ENCODE peak calls at places on chromosomes 13 and 19, in five cellular contexts. W is heart left ventricle, X is pancreas, T is transverse colon, V is right cardiac atrium. L is an unnamed sample.

GRCh38 chr19:4636151-4636717 is 3.1 kb upstream of the TNFAIP8L1 start:
- DNase-seq in W (peak; percentile 65), X (peak; percentile 80), T (peak; percentile 70), V (peak; percentile 92), L (peak; percentile 82)

GRCh38 chr13:108342369-108343289 is 73.1 kb downstream of the TNFSF13B start:
- DNase-seq in W (no peak), X (no peak), T (no peak), V (no peak), L (no peak)

GRCh38 chr13:77516342-77516789 is 19.1 kb upstream of the SCEL start:
- DNase-seq in W (no peak), X (no peak), T (no peak), V (no peak), L (no peak)

GRCh38 chr13:108560092-108560491 is 69.3 kb upstream of the MYO16 start:
- DNase-seq in W (no peak), X (no peak), T (no peak), V (no peak), L (no peak)

GRCh38 chr19:44847144-44848035 is 1.3 kb downstream of the NECTIN2 start:
- DNase-seq in W (peak; percentile 80), X (peak; percentile 84), T (peak; percentile 84), V (peak; percentile 90), L (peak; percentile 48)

GRCh38 chr19:6023936-6024335 is 46.0 kb upstream of the RANBP3 start:
- DNase-seq in W (no peak), X (no peak), T (no peak), V (no peak), L (no peak)

GRCh38 chr13:50340146-50340545 is 324.9 kb downstream of the KCNRG start:
- DNase-seq in W (no peak), X (no peak), T (no peak), V (no peak), L (no peak)

GRCh38 chr13:111388851-111389500 is 68.5 kb downstream of the TEX29 start:
- DNase-seq in W (no peak), X (no peak), T (no peak), V (no peak), L (no peak)

GRCh38 chr13:73691891-73692290 is 442.3 kb downstream of the KLF12 start:
- DNase-seq in W (no peak), X (no peak), T (no peak), V (no peak), L (no peak)

GRCh38 chr19:18223860-18224524 is 2.2 kb downstream of the PDE4C start:
- DNase-seq in W (peak; percentile 64), X (peak; percentile 66), T (peak; percentile 49), V (peak; percentile 84), L (peak; percentile 43)

GRCh38 chr19:12647490-12648071 is 19.0 kb downstream of the MAN2B1 start:
- DNase-seq in W (peak; percentile 77), X (peak; percentile 92), T (peak; percentile 83), V (peak; percentile 89), L (no peak)

GRCh38 chr19:49746206-49746958 is 16.7 kb downstream of the TSKS start:
- DNase-seq in W (peak; percentile 69), X (peak; percentile 38), T (peak; percentile 41), V (peak; percentile 88), L (peak; percentile 26)

GRCh38 chr13:33140161-33140560 is 123.9 kb downstream of the KL start:
- DNase-seq in W (no peak), X (no peak), T (no peak), V (no peak), L (peak; percentile 89)

GRCh38 chr13:32454886-32455593 is 27.1 kb upstream of the N4BP2L1 start:
- DNase-seq in W (no peak), X (no peak), T (no peak), V (no peak), L (no peak)

GRCh38 chr13:105665284-105665683 is 870.2 kb downstream of the EFNB2 start:
- DNase-seq in W (no peak), X (no peak), T (no peak), V (no peak), L (no peak)

GRCh38 chr13:39020853-39021462 is 16.9 kb downstream of the PROSER1 start:
- DNase-seq in W (no peak), X (no peak), T (no peak), V (no peak), L (no peak)

GRCh38 chr13:97986841-97987240 is 33.4 kb downstream of the IPO5 start:
- DNase-seq in W (no peak), X (no peak), T (no peak), V (no peak), L (no peak)

GRCh38 chr19:8814176-8814575 is 17.9 kb downstream of the ZNF558 start:
- DNase-seq in W (no peak), X (no peak), T (no peak), V (no peak), L (no peak)

GRCh38 chr19:30385666-30386065 is 13.5 kb downstream of the ZNF536 start:
- DNase-seq in W (no peak), X (no peak), T (no peak), V (no peak), L (no peak)

GRCh38 chr13:110652755-110653154 is 37.4 kb downstream of the NAXD start:
- DNase-seq in W (no peak), X (no peak), T (no peak), V (no peak), L (no peak)

GRCh38 chr13:35830850-35831450 is 300.2 kb downstream of the DCLK1 start:
- DNase-seq in W (no peak), X (no peak), T (no peak), V (no peak), L (no peak)

GRCh38 chr13:106029901-106030300 is 505.6 kb downstream of the EFNB2 start:
- DNase-seq in W (no peak), X (no peak), T (no peak), V (no peak), L (no peak)

GRCh38 chr19:17703823-17704463 is 15.3 kb upstream of the MAP1S start:
- DNase-seq in W (no peak), X (peak; percentile 53), T (peak; percentile 67), V (peak; percentile 80), L (peak; percentile 57)

GRCh38 chr19:38550376-38550775 is 67.4 kb downstream of the MAP4K1 start:
- DNase-seq in W (no peak), X (no peak), T (no peak), V (no peak), L (no peak)

GRCh38 chr19:28727133-28727834 is 485.7 kb downstream of the UQCRFS1 start:
- DNase-seq in W (no peak), X (peak; percentile 48), T (no peak), V (peak; percentile 73), L (no peak)

GRCh38 chr19:7561229-7561806 is 25.8 kb downstream of the PNPLA6 start:
- DNase-seq in W (no peak), X (no peak), T (no peak), V (no peak), L (no peak)

GRCh38 chr13:64457976-64458375 is 2772.2 kb downstream of the PCDH9 start:
- DNase-seq in W (no peak), X (no peak), T (no peak), V (no peak), L (no peak)

GRCh38 chr13:35457258-35457657 is 19.2 kb downstream of the MAB21L1 start:
- DNase-seq in W (no peak), X (no peak), T (no peak), V (no peak), L (no peak)

GRCh38 chr13:48709213-48709612 is 55.5 kb downstream of the CYSLTR2 start:
- DNase-seq in W (no peak), X (no peak), T (no peak), V (no peak), L (no peak)

GRCh38 chr19:38737921-38738731 is 6.1 kb downstream of the CAPN12 start:
- DNase-seq in W (no peak), X (peak; percentile 41), T (no peak), V (no peak), L (peak; percentile 2)

GRCh38 chr19:57165846-57166245 is 1.4 kb downstream of the DUXA start:
- DNase-seq in W (no peak), X (no peak), T (no peak), V (no peak), L (no peak)

GRCh38 chr19:4119763-4120162 is 4.2 kb downstream of the MAP2K2 start:
- DNase-seq in W (no peak), X (no peak), T (no peak), V (peak; percentile 48), L (no peak)

DNA sequence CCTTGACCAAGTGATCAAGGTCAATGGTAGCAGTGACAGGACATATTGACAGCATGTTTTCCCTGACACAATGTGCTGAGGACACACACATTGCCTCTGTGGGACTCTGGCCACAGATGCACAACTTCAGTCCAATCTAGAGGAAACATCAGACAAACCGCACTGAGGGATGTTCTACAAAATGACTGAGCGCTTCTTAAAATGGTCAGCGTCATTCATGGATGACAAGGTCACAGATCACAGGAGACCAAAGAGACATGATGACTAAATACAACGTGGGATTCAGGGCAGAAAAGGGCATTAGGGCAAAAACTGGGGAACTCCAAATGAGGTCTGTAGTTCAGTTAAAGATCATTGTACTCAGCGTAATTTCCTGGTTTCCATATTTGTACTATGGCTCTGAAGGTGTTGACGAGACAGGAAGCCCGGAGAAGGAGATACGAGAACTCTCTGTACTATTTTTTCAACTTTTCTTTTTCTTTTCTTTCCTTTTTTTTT is 20.6 kb downstream of the PBX4 start:
- DNase-seq in W (no peak), X (no peak), T (no peak), V (no peak), L (no peak)
- H3K27ac ChIP-seq in W (no peak overlapping the region), X (no peak overlapping the region), T (peak overlapping the region; percentile 3), V (no peak overlapping the region), L (no peak overlapping the region)

GRCh38 chr13:99228737-99229691 is 28.4 kb downstream of the UBAC2 start:
- DNase-seq in W (no peak), X (no peak), T (no peak), V (no peak), L (peak; percentile 10)
- H3K4me3 ChIP-seq in W (no peak overlapping the region), X (no peak overlapping the region), T (no peak overlapping the region), V (no peak overlapping the region), L (no peak overlapping the region)

GRCh38 chr19:1273263-1274041 is 1.9 kb upstream of the FAM174C start:
- DNase-seq in W (no peak), X (peak; percentile 55), T (no peak), V (no peak), L (no peak)

GRCh38 chr19:1274081-1274851 is 1.1 kb upstream of the FAM174C start:
- DNase-seq in W (no peak), X (peak; percentile 73), T (no peak), V (peak; percentile 81), L (no peak)

GRCh38 chr19:1275976-1276619 is 768 bp downstream of the FAM174C start:
- DNase-seq in W (no peak), X (no peak), T (no peak), V (no peak), L (no peak)

GRCh38 chr19:1275260-1275975 is at the start of gene FAM174C:
- DNase-seq in W (peak; percentile 96), X (peak; percentile 97), T (peak; percentile 96), V (peak; percentile 98), L (peak; percentile 96)

DNA sequence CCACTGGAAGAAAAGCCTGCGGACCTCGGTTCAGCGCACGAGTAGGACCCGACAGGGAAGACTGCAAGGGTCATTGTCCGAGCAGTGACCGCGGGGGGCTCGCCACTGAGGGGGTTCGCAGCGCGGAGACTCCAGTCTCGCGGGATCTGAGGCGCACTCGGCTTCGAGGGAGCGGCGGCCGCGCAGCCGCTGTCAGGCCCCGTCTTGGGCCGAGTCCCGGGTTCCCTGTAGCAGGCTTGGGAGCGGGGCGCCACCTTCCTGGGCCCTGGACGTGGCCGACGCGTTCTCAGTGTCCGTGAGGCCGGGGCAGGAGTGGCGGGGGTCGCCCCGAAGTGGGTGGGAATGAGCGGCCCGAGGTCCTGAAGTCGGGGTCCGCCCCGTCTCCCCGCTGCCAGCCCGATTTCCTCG is 474 bp upstream of the FAM174C start:
- DNase-seq in W (no peak), X (no peak), T (no peak), V (no peak), L (no peak)
- H3K4me1 ChIP-seq in W (peaks cover 70% of the 10 kb centered on the region), X (peaks cover 39% of the 10 kb centered on the region), T (peaks cover 63% of the 10 kb centered on the region), V (peaks cover 15% of the 10 kb centered on the region), L (no peaks in the 10 kb centered on the region)

GRCh38 chr19:2556221-2557092 is 80.5 kb downstream of the GADD45B start:
- DNase-seq in W (no peak), X (no peak), T (no peak), V (peak; percentile 27), L (no peak)
- H3K27ac ChIP-seq in W (no peak overlapping the region), X (no peak overlapping the region), T (no peak overlapping the region), V (no peak overlapping the region), L (no peak overlapping the region)

L was measured in SJCRH30.